ENCODE peak calls at places on chromosomes 13 and 19, in nine cellular contexts. One of them, this sample, is unnamed.

GRCh38 chr13:109919715-109920375 is 133.5 kb upstream of the IRS2 start:
- DNase-seq in brain microvascular endothelial cell: peak
- DNase-seq in nephron progenitor cell: no peak
- DNase-seq in AG09319: no peak
- DNase-seq in GM13977: no peak
- DNase-seq in lung: no peak
- DNase-seq in GM23338: no peak
- DNase-seq in BJ: no peak
- DNase-seq in lower lobe of right lung: no peak
- DNase-seq in this sample: no peak

GRCh38 chr13:50387124-50387581 is 371.9 kb downstream of the KCNRG start:
- DNase-seq in brain microvascular endothelial cell: no peak
- DNase-seq in nephron progenitor cell: peak
- DNase-seq in AG09319: no peak
- DNase-seq in GM13977: no peak
- DNase-seq in lung: peak
- DNase-seq in GM23338: peak
- DNase-seq in BJ: no peak
- DNase-seq in lower lobe of right lung: peak
- DNase-seq in this sample: no peak

GRCh38 chr19:47158879-47159509 is 28.4 kb downstream of the SAE1 start:
- DNase-seq in brain microvascular endothelial cell: peak
- DNase-seq in nephron progenitor cell: no peak
- DNase-seq in AG09319: no peak
- DNase-seq in GM13977: no peak
- DNase-seq in lung: no peak
- DNase-seq in GM23338: no peak
- DNase-seq in BJ: no peak
- DNase-seq in lower lobe of right lung: no peak
- DNase-seq in this sample: no peak

GRCh38 chr13:44116562-44117315 is 237.0 kb downstream of the LACC1 start:
- DNase-seq in brain microvascular endothelial cell: no peak
- DNase-seq in nephron progenitor cell: no peak
- DNase-seq in AG09319: no peak
- DNase-seq in GM13977: no peak
- DNase-seq in lung: no peak
- DNase-seq in GM23338: peak
- DNase-seq in BJ: no peak
- DNase-seq in lower lobe of right lung: no peak
- DNase-seq in this sample: no peak

GRCh38 chr13:26061947-26062346 is 10.1 kb upstream of the SHISA2 start:
- DNase-seq in brain microvascular endothelial cell: peak
- DNase-seq in nephron progenitor cell: no peak
- DNase-seq in AG09319: no peak
- DNase-seq in GM13977: no peak
- DNase-seq in lung: no peak
- DNase-seq in GM23338: no peak
- DNase-seq in BJ: peak
- DNase-seq in lower lobe of right lung: no peak
- DNase-seq in this sample: no peak

GRCh38 chr13:78323040-78323439 is 280.3 kb downstream of the POU4F1 start:
- DNase-seq in brain microvascular endothelial cell: no peak
- DNase-seq in nephron progenitor cell: no peak
- DNase-seq in AG09319: no peak
- DNase-seq in GM13977: no peak
- DNase-seq in lung: no peak
- DNase-seq in GM23338: no peak
- DNase-seq in BJ: no peak
- DNase-seq in lower lobe of right lung: no peak
- DNase-seq in this sample: no peak

GRCh38 chr13:32881074-32881791 is 135.0 kb upstream of the KL start:
- DNase-seq in brain microvascular endothelial cell: peak
- DNase-seq in nephron progenitor cell: no peak
- DNase-seq in AG09319: no peak
- DNase-seq in GM13977: no peak
- DNase-seq in lung: no peak
- DNase-seq in GM23338: no peak
- DNase-seq in BJ: peak
- DNase-seq in lower lobe of right lung: no peak
- DNase-seq in this sample: no peak

GRCh38 chr19:34363094-34363493 is 1.9 kb upstream of the GPI start:
- DNase-seq in brain microvascular endothelial cell: no peak
- DNase-seq in nephron progenitor cell: no peak
- DNase-seq in AG09319: no peak
- DNase-seq in GM13977: no peak
- DNase-seq in lung: no peak
- DNase-seq in GM23338: peak
- DNase-seq in BJ: no peak
- DNase-seq in lower lobe of right lung: no peak
- DNase-seq in this sample: no peak

GRCh38 chr19:23409392-23410048 is 14.2 kb upstream of the ZNF91 start:
- DNase-seq in brain microvascular endothelial cell: no peak
- DNase-seq in nephron progenitor cell: no peak
- DNase-seq in AG09319: no peak
- DNase-seq in GM13977: no peak
- DNase-seq in lung: no peak
- DNase-seq in GM23338: no peak
- DNase-seq in BJ: no peak
- DNase-seq in lower lobe of right lung: no peak
- DNase-seq in this sample: peak

GRCh38 chr19:17872251-17873001 is 681 bp downstream of the SLC5A5 start:
- DNase-seq in brain microvascular endothelial cell: no peak
- DNase-seq in nephron progenitor cell: no peak
- DNase-seq in AG09319: no peak
- DNase-seq in GM13977: no peak
- DNase-seq in lung: no peak
- DNase-seq in GM23338: peak
- DNase-seq in BJ: no peak
- DNase-seq in lower lobe of right lung: no peak
- DNase-seq in this sample: no peak

GRCh38 chr19:18995804-18996241 is 37.5 kb downstream of the SUGP2 start:
- DNase-seq in brain microvascular endothelial cell: peak
- DNase-seq in nephron progenitor cell: peak
- DNase-seq in AG09319: peak
- DNase-seq in GM13977: peak
- DNase-seq in lung: peak
- DNase-seq in GM23338: peak
- DNase-seq in BJ: peak
- DNase-seq in lower lobe of right lung: peak
- DNase-seq in this sample: peak

GRCh38 chr19:53707278-53707677 is 75.5 kb downstream of the DPRX start:
- DNase-seq in brain microvascular endothelial cell: no peak
- DNase-seq in nephron progenitor cell: no peak
- DNase-seq in AG09319: no peak
- DNase-seq in GM13977: no peak
- DNase-seq in lung: no peak
- DNase-seq in GM23338: peak
- DNase-seq in BJ: no peak
- DNase-seq in lower lobe of right lung: no peak
- DNase-seq in this sample: no peak

GRCh38 chr19:45428385-45429231 is 4.9 kb upstream of the ERCC1 start:
- DNase-seq in brain microvascular endothelial cell: peak
- DNase-seq in nephron progenitor cell: peak
- DNase-seq in AG09319: no peak
- DNase-seq in GM13977: peak
- DNase-seq in lung: no peak
- DNase-seq in GM23338: peak
- DNase-seq in BJ: no peak
- DNase-seq in lower lobe of right lung: peak
- DNase-seq in this sample: no peak

GRCh38 chr13:70732611-70733010 is 624.4 kb upstream of the KLHL1 start:
- DNase-seq in brain microvascular endothelial cell: no peak
- DNase-seq in nephron progenitor cell: no peak
- DNase-seq in AG09319: no peak
- DNase-seq in GM13977: no peak
- DNase-seq in lung: no peak
- DNase-seq in GM23338: no peak
- DNase-seq in BJ: no peak
- DNase-seq in lower lobe of right lung: no peak
- DNase-seq in this sample: no peak

GRCh38 chr19:7681336-7682174 is 922 bp downstream of the TRAPPC5 start:
- DNase-seq in brain microvascular endothelial cell: peak
- DNase-seq in nephron progenitor cell: peak
- DNase-seq in AG09319: peak
- DNase-seq in GM13977: peak
- DNase-seq in lung: peak
- DNase-seq in GM23338: peak
- DNase-seq in BJ: no peak
- DNase-seq in lower lobe of right lung: peak
- DNase-seq in this sample: peak
- TF ChIP-seq CTCF in brain microvascular endothelial cell: peak
- TF ChIP-seq CTCF in nephron progenitor cell: peak
- TF ChIP-seq CTCF in AG09319: peak
- TF ChIP-seq CTCF in GM13977: peak
- TF ChIP-seq CTCF in lung: peak
- TF ChIP-seq CTCF in GM23338: peak
- TF ChIP-seq CTCF in BJ: peak
- TF ChIP-seq CTCF in lower lobe of right lung: peak
- TF ChIP-seq CTCF in this sample: peak

DNA sequence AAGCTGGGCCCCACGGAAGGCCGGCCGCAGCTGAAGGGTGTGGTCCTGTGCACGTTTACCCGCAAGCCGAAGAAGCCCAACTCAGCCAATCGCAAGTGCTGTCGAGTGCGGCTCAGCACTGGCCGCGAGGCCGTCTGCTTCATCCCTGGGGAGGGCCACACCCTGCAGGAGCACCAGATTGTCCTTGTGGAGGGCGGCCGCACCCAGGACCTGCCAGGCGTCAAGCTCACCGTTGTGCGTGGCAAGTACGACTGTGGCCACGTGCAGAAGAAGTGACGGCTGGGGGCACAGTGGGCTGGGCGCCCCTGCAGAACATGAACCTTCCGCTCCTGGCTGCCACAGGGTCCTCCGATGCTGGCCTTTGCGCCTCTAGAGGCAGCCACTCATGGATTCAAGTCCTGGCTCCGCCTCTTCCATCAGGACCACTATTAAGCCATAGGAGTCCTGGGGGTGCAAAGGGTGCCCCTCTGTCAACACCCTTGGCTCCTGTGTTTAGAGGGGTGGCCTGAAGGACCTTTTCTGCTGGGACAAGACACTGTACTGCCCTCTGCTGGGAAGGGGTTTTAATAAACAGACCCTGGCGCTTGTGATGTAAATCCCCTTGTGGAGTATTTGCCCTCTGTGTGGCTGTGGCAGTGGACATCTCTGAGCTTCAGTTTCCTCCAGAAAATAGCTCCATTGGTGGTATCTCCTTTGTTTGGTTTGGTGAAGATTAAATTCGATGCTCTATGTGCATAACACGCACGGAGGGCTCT is 1.9 kb downstream of the MRPS12 start:
- DNase-seq in brain microvascular endothelial cell: peak
- DNase-seq in nephron progenitor cell: no peak
- DNase-seq in AG09319: no peak
- DNase-seq in GM13977: peak
- DNase-seq in lung: no peak
- DNase-seq in GM23338: peak
- DNase-seq in BJ: no peak
- DNase-seq in lower lobe of right lung: no peak
- DNase-seq in this sample: no peak
- TF ChIP-seq CTCF in brain microvascular endothelial cell: peak
- TF ChIP-seq CTCF in nephron progenitor cell: peak
- TF ChIP-seq CTCF in AG09319: peak
- TF ChIP-seq CTCF in GM13977: peak
- TF ChIP-seq CTCF in lung: no peak
- TF ChIP-seq CTCF in GM23338: peak
- TF ChIP-seq CTCF in BJ: peak
- TF ChIP-seq CTCF in lower lobe of right lung: peak
- TF ChIP-seq CTCF in this sample: peak

GRCh38 chr13:22103046-22103445 is 432.2 kb downstream of the FGF9 start:
- DNase-seq in brain microvascular endothelial cell: no peak
- DNase-seq in nephron progenitor cell: no peak
- DNase-seq in AG09319: no peak
- DNase-seq in GM13977: no peak
- DNase-seq in lung: no peak
- DNase-seq in GM23338: peak
- DNase-seq in BJ: no peak
- DNase-seq in lower lobe of right lung: no peak
- DNase-seq in this sample: no peak
- TF ChIP-seq CTCF in brain microvascular endothelial cell: no peak
- TF ChIP-seq CTCF in nephron progenitor cell: no peak
- TF ChIP-seq CTCF in AG09319: no peak
- TF ChIP-seq CTCF in GM13977: peak
- TF ChIP-seq CTCF in lung: no peak
- TF ChIP-seq CTCF in GM23338: peak
- TF ChIP-seq CTCF in BJ: no peak
- TF ChIP-seq CTCF in lower lobe of right lung: no peak
- TF ChIP-seq CTCF in this sample: no peak

GRCh38 chr19:55266404-55266803 is 7.6 kb upstream of the PPP6R1 start:
- DNase-seq in brain microvascular endothelial cell: no peak
- DNase-seq in nephron progenitor cell: no peak
- DNase-seq in AG09319: no peak
- DNase-seq in GM13977: no peak
- DNase-seq in lung: no peak
- DNase-seq in GM23338: no peak
- DNase-seq in BJ: no peak
- DNase-seq in lower lobe of right lung: no peak
- DNase-seq in this sample: no peak

GRCh38 chr19:55270172-55270942 is 9.6 kb downstream of the HSPBP1 start:
- DNase-seq in brain microvascular endothelial cell: no peak
- DNase-seq in nephron progenitor cell: no peak
- DNase-seq in AG09319: no peak
- DNase-seq in GM13977: no peak
- DNase-seq in lung: no peak
- DNase-seq in GM23338: no peak
- DNase-seq in BJ: no peak
- DNase-seq in lower lobe of right lung: no peak
- DNase-seq in this sample: no peak

GRCh38 chr19:55272142-55272541 is 7.8 kb downstream of the HSPBP1 start:
- DNase-seq in brain microvascular endothelial cell: no peak
- DNase-seq in nephron progenitor cell: no peak
- DNase-seq in AG09319: no peak
- DNase-seq in GM13977: no peak
- DNase-seq in lung: no peak
- DNase-seq in GM23338: peak
- DNase-seq in BJ: no peak
- DNase-seq in lower lobe of right lung: no peak
- DNase-seq in this sample: no peak

GRCh38 chr19:55266840-55267239 is 8.0 kb upstream of the PPP6R1 start:
- DNase-seq in brain microvascular endothelial cell: no peak
- DNase-seq in nephron progenitor cell: no peak
- DNase-seq in AG09319: no peak
- DNase-seq in GM13977: no peak
- DNase-seq in lung: no peak
- DNase-seq in GM23338: no peak
- DNase-seq in BJ: no peak
- DNase-seq in lower lobe of right lung: no peak
- DNase-seq in this sample: no peak

DNA sequence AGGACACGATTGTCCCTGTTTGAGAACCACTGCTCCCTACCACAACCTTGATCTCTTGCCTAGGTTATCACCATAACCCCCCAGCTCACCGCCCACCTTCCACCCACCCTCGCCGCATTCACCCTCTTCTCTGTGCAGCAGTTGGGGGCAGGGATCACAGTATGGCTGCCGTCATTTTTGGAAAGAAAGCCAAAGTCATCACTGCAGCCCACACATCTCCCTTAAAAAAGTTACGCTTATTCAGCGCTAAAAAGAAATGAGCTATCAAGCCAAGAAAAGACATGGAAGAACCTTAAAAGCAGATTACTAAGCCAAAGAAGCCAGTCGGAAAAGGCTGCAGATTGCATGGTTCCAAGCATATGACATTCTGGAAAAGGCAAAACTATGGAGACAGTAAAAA is 10.5 kb upstream of the PPP6R1 start:
- DNase-seq in brain microvascular endothelial cell: no peak
- DNase-seq in nephron progenitor cell: no peak
- DNase-seq in AG09319: no peak
- DNase-seq in GM13977: no peak
- DNase-seq in lung: no peak
- DNase-seq in GM23338: no peak
- DNase-seq in BJ: no peak
- DNase-seq in lower lobe of right lung: no peak
- DNase-seq in this sample: no peak
- TF ChIP-seq CTCF in brain microvascular endothelial cell: no peak
- TF ChIP-seq CTCF in nephron progenitor cell: no peak
- TF ChIP-seq CTCF in AG09319: no peak
- TF ChIP-seq CTCF in GM13977: no peak
- TF ChIP-seq CTCF in lung: no peak
- TF ChIP-seq CTCF in GM23338: no peak
- TF ChIP-seq CTCF in BJ: no peak
- TF ChIP-seq CTCF in lower lobe of right lung: no peak
- TF ChIP-seq CTCF in this sample: no peak

This sample was measured in HFF-Myc.